ENCODE peak calls at places on chromosome 20, in five cellular contexts. X is activated effector memory CD4-positive, alpha-beta T cell treated with anti-CD3 and anti-CD28 coated beads, Interleukin-2, amount 50 U/mL, for 16 hours; M is naive thymus-derived CD8-positive, alpha-beta T cell; B is prostate gland; A is SW480. N is an unnamed sample.

GRCh38 chr20:64167676-64168075 is 3.4 kb downstream of the MYT1 start:
- DNase-seq in X (no peak), M (no peak), B (no peak), A (no peak), N (no peak)

GRCh38 chr20:36350439-36350838 is 44.3 kb downstream of the DLGAP4 start:
- DNase-seq in X (no peak), M (no peak), B (no peak), A (no peak), N (no peak)

GRCh38 chr20:23533161-23533560 is 35.1 kb downstream of the CST9L start:
- DNase-seq in X (no peak), M (no peak), B (no peak), A (no peak), N (no peak)

GRCh38 chr20:61662946-61663460 is 402.7 kb downstream of the TAF4 start:
- DNase-seq in X (no peak), M (no peak), B (no peak), A (no peak), N (no peak)

GRCh38 chr20:62741191-62741676 is 32.6 kb downstream of the NTSR1 start:
- DNase-seq in X (peak), M (no peak), B (no peak), A (peak), N (no peak)

GRCh38 chr20:53738945-53739798 is 145.5 kb upstream of the ZNF217 start:
- DNase-seq in X (no peak), M (no peak), B (no peak), A (peak), N (peak)

GRCh38 chr20:57612436-57612835 is 7.8 kb downstream of the ZBP1 start:
- DNase-seq in X (no peak), M (no peak), B (no peak), A (no peak), N (no peak)

GRCh38 chr20:64103871-64104666 is 3.3 kb downstream of the NPBWR2 start:
- DNase-seq in X (peak), M (no peak), B (no peak), A (no peak), N (no peak)

GRCh38 chr20:23225407-23226060 is 125.1 kb upstream of the NXT1 start:
- DNase-seq in X (no peak), M (no peak), B (no peak), A (no peak), N (peak)

GRCh38 chr20:24695529-24696225 is 226.2 kb downstream of the SYNDIG1 start:
- DNase-seq in X (peak), M (no peak), B (no peak), A (no peak), N (no peak)

GRCh38 chr20:6708010-6708409 is 59.5 kb upstream of the BMP2 start:
- DNase-seq in X (no peak), M (no peak), B (peak), A (peak), N (no peak)

GRCh38 chr20:57031867-57032355 is 234.5 kb downstream of the BMP7 start:
- DNase-seq in X (no peak), M (no peak), B (no peak), A (no peak), N (no peak)

GRCh38 chr20:51171141-51171540 is 148.2 kb upstream of the KCNG1 start:
- DNase-seq in X (no peak), M (no peak), B (no peak), A (no peak), N (no peak)

GRCh38 chr20:642398-643174 is 10.4 kb downstream of the SRXN1 start:
- DNase-seq in X (no peak), M (no peak), B (no peak), A (no peak), N (no peak)

GRCh38 chr20:10673831-10674683 is at the start of gene JAG1:
- DNase-seq in X (peak), M (peak), B (peak), A (peak), N (peak)

GRCh38 chr20:61719691-61720347 is 345.9 kb downstream of the TAF4 start:
- DNase-seq in X (peak), M (peak), B (no peak), A (no peak), N (no peak)

GRCh38 chr20:36883972-36884535 is 8.1 kb downstream of the TLDC2 start:
- DNase-seq in X (no peak), M (no peak), B (no peak), A (no peak), N (no peak)

GRCh38 chr20:10641893-10642292 is 31.9 kb downstream of the JAG1 start:
- DNase-seq in X (no peak), M (no peak), B (no peak), A (no peak), N (no peak)

GRCh38 chr20:9172908-9173307 is 104.0 kb downstream of the PLCB4 start:
- DNase-seq in X (no peak), M (no peak), B (no peak), A (peak), N (no peak)

GRCh38 chr20:33332905-33333456 is 50.0 kb downstream of the BPIFB1 start:
- DNase-seq in X (no peak), M (no peak), B (no peak), A (no peak), N (no peak)